ENCODE peak calls at places on chromosome 5, in six cellular contexts. P is upper lobe of left lung, K is PC-3, H is left ventricle myocardium inferior, T is lower leg skin, U is adrenal gland. N is an unnamed sample.

GRCh38 chr5:77952811-77953210 is 176.7 kb upstream of the TBCA start:
- DNase-seq in T (no peak), U (no peak), K (peak), P (no peak), H (no peak), N (no peak)

GRCh38 chr5:142250119-142250518 is 74.7 kb downstream of the SPRY4 start:
- DNase-seq in K (no peak), P (no peak), U (no peak), T (no peak), H (no peak), N (no peak)

GRCh38 chr5:135950611-135951010 is 4.2 kb downstream of the LECT2 start:
- DNase-seq in U (no peak), H (no peak), P (no peak), K (no peak), T (no peak), N (no peak)

GRCh38 chr5:117487556-117487955 is 912.9 kb upstream of the SEMA6A start:
- DNase-seq in K (no peak), P (no peak), T (no peak), U (no peak), H (no peak), N (no peak)

GRCh38 chr5:173884402-173885053 is 3.6 kb upstream of the CPEB4 start:
- DNase-seq in K (no peak), P (peak), T (no peak), H (no peak), U (no peak), N (no peak)

GRCh38 chr5:9166202-9167147 is 379.4 kb downstream of the SEMA5A start:
- DNase-seq in T (no peak), U (no peak), P (no peak), K (no peak), H (no peak), N (no peak)

GRCh38 chr5:122310886-122311285 is 1.2 kb upstream of the SNCAIP start:
- DNase-seq in U (no peak), P (no peak), K (no peak), T (peak), H (no peak), N (no peak)

GRCh38 chr5:179311581-179311980 is 33.7 kb downstream of the ADAMTS2 start:
- DNase-seq in T (no peak), K (no peak), U (no peak), H (no peak), P (no peak), N (no peak)

GRCh38 chr5:73312146-73312871 is 136.3 kb downstream of the FOXD1 start:
- DNase-seq in P (no peak), K (no peak), U (no peak), T (no peak), H (no peak), N (peak)

GRCh38 chr5:11878846-11879245 is 25.4 kb downstream of the CTNND2 start:
- DNase-seq in P (no peak), H (no peak), U (no peak), K (no peak), T (no peak), N (no peak)

DNA sequence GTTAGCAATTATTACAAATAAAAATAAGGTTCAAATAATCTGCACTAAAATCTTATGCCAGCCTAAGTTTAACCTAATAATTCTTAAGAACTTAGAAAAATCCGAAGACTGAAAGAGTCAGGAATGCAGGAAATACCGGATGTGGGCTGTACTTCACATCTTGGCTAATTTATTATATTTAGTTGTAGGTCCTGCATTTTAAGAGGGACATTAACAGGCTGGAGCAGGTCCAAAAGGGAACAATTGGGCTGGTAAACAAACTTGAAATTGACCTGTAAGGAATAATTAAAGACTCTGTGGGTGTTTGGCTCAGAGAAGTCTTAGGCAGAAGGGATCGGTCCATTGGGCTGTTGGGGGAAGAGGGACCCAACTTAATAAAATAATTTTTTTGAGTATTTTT is 18.4 kb downstream of the GLRA1 start:
- DNase-seq in T (no peak), U (no peak), H (no peak), K (no peak), P (no peak), N (no peak)
- TF ChIP-seq CTCF in T (no peak), U (no peak), H (no peak), K (no peak), P (no peak), N (no peak)

DNA sequence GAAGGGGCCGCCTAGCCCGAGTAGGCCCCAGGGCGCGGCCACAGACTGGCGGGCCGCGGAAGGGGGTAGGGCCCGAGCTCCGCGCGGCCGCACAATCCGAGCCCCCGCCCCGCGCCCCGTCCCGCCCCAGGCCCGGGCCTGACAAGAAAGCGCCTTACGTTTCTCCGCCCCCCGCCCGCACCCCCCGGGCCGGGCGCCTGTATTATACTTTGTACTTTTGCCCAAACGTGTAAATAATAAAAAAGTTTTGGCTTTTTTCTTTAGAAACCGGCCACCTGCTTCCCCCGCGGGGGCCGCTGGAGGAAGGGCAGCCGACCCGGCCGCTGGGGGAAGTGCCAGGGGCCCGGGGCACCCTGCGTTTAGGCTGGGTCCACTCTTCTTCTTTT is 2.6 kb downstream of the TLX3 start:
- DNase-seq in H (no peak), P (no peak), K (no peak), U (no peak), T (no peak), N (no peak)
- H3K4me3 ChIP-seq in H (peak), P (peak), K (peak), U (no peak), T (no peak), N (no peak)

GRCh38 chr5:1503301-1504243 is 20.2 kb downstream of the LPCAT1 start:
- DNase-seq in T (peak), K (no peak), U (peak), H (peak), P (peak), N (no peak)

GRCh38 chr5:1500411-1501091 is 23.2 kb downstream of the LPCAT1 start:
- DNase-seq in K (no peak), T (no peak), H (peak), P (peak), U (peak), N (no peak)

GRCh38 chr5:1502737-1503120 is 21.0 kb downstream of the LPCAT1 start:
- DNase-seq in U (no peak), P (no peak), T (no peak), H (no peak), K (no peak), N (no peak)

GRCh38 chr5:1501372-1502045 is 22.3 kb downstream of the LPCAT1 start:
- DNase-seq in T (no peak), K (no peak), P (no peak), U (no peak), H (no peak), N (no peak)

DNA sequence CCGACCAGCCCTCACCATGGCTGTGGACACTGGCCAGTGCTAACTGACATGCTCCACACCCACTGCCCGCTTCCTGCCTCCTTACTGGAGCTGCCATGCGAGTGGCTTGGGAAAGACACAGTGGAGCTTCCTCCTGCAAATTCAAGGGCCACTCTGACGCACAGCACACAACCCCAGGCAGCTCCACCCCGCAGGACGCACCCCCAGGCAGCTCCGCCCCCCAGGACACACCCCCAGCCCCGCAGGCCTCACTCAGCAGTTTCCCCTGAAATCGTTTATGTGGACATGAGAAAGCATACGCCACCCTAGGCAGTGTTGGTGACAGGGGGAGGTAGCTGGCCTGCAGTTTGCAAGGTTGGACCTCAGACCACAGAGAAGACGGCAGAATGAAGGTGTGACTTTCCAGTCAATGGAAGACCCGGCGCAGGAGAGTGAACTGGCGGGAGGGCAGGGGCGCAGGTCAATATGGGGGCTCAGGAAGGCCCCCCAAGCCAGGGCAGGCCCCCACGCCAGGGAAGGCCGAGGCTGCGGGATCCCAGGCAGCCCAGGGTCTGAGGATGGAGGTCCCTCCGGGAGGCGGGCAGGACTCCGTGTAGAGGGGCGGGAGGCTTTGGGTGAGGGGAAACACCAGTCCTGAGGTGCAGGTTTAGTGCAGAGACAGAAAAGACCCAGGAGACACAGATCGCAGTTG is 21.6 kb downstream of the LPCAT1 start:
- DNase-seq in T (peak), U (peak), H (peak), P (peak), K (no peak), N (no peak)
- TF ChIP-seq CTCF in T (no peak), U (no peak), H (no peak), P (no peak), K (no peak), N (no peak)

GRCh38 chr5:177429248-177430045 is 3.0 kb downstream of the GRK6 start:
- DNase-seq in T (peak), H (peak), P (peak), U (peak), K (no peak), N (no peak)
- H3K4me3 ChIP-seq in T (no peak), H (no peak), P (no peak), U (no peak), K (no peak), N (no peak)

DNA sequence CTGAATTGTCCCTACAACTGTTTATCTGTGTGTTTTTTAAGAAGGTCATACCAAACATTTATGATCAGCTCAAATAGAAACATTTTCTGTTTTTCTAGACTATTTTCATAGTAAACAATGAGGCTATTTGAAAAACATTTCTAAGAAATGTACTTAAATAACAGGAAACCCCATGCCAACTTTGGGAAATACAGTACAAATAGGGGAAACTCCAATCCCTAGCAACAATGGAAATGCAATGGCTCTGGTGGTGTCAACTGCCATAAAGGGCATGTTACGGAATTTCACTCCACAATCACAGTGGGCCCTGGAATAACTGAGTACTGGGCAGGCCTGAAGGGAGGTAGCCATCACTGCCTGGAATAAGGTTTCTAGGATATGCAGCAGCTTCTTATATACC is 61.0 kb downstream of the MCTP1 start:
- DNase-seq in P (no peak), K (no peak), H (no peak), U (no peak), T (no peak), N (no peak)
- TF ChIP-seq CTCF in P (no peak), K (no peak), H (no peak), U (no peak), T (no peak), N (no peak)

GRCh38 chr5:119470851-119471451 is 18.7 kb downstream of the HSD17B4 start:
- DNase-seq in K (peak), H (no peak), U (peak), T (no peak), P (no peak), N (no peak)

GRCh38 chr5:119465640-119466039 is 13.3 kb downstream of the HSD17B4 start:
- DNase-seq in P (no peak), H (no peak), T (no peak), K (no peak), U (no peak), N (no peak)

GRCh38 chr5:119468286-119468685 is 16.0 kb downstream of the HSD17B4 start:
- DNase-seq in U (no peak), P (no peak), H (no peak), T (no peak), K (no peak), N (no peak)

GRCh38 chr5:119473241-119473640 is 20.9 kb downstream of the HSD17B4 start:
- DNase-seq in H (no peak), P (no peak), T (no peak), U (no peak), K (no peak), N (no peak)

DNA sequence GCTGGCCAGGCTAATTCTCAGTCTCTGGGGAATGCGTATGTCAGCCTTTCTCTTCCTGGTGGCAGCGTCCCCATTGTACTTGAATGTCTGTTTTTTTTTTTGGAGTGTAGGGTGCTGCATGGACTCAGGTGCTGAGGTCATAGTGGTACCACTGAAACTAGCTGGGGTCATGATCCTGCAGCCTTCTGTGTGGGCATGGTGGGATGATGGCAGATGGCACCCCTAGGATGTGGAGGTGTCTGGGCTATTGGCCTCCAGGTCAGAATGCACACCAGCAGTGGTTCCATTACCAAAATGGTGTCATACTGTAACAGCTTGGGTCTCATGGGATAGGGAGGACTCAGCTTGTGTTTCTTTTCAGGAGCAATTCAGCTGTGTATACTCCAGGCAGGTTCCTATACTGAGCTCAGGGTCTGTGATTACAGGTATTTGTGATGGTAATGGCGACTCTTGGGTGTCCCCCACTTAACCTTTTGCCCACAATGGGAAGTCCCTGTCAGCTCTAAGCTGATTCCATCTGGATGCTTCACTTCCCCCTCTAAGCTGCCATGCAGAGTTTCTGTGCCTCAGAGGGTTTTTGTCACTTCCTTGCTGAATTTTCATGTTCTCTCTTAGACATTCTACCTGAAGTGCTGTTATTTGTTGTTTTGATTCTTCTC is 17.9 kb downstream of the HSD17B4 start:
- DNase-seq in P (no peak), K (no peak), U (no peak), H (no peak), T (no peak), N (no peak)
- H3K4me3 ChIP-seq in P (no peak), K (no peak), U (no peak), H (no peak), T (no peak), N (no peak)

GRCh38 chr5:169904568-169904967 is 75.7 kb downstream of the INSYN2B start:
- DNase-seq in H (no peak), K (no peak), T (no peak), P (no peak), U (no peak), N (no peak)
- TF ChIP-seq CTCF in H (no peak), K (no peak), T (no peak), P (no peak), U (no peak), N (no peak)

N was measured in AG09309.